ENCODE peak calls at places on chromosomes 16 and 17, in ten cellular contexts. B is tibial nerve; Y is psoas muscle; T is GM06990; F is testis; K is ovary; M is adrenal gland; V is CD8-positive, alpha-beta T cell; E is fibroblast of lung; G is suprapubic skin. P is an unnamed sample. For H3K27me3, the result is how much of the 10 kb centered on the place peaks cover.

GRCh38 chr17:3834811-3835210 is 11.2 kb downstream of the NCBP3 start:
- DNase-seq in Y (no peak), B (no peak), E (no peak), T (no peak), V (no peak), F (no peak), K (no peak), M (no peak), G (no peak), P (no peak)

GRCh38 chr17:6070895-6071511 is 824 bp downstream of the WSCD1 start:
- DNase-seq in E (peak), F (peak), B (no peak), M (peak), K (no peak), T (no peak), V (no peak), G (no peak), Y (no peak), P (no peak)

GRCh38 chr17:66172144-66172543 is 19.8 kb downstream of the CEP112 start:
- DNase-seq in F (no peak), E (no peak), V (no peak), M (no peak), K (no peak), Y (no peak), T (no peak), G (no peak), B (no peak), P (no peak)

GRCh38 chr16:67723151-67723915 is 4.2 kb upstream of the GFOD2 start:
- DNase-seq in K (no peak), E (no peak), B (no peak), G (no peak), T (no peak), M (no peak), V (no peak), Y (no peak), F (no peak), P (no peak)

GRCh38 chr17:80704381-80704819 is 159.8 kb downstream of the RPTOR start:
- DNase-seq in E (peak), K (no peak), F (no peak), V (no peak), G (no peak), B (no peak), Y (no peak), T (no peak), M (no peak), P (no peak)

GRCh38 chr17:59848778-59849177 is 44.0 kb downstream of the TUBD1 start:
- DNase-seq in M (peak), Y (peak), K (peak), F (peak), E (peak), T (peak), B (peak), G (peak), V (peak), P (peak)

GRCh38 chr17:3828151-3828851 is 17.7 kb downstream of the NCBP3 start:
- DNase-seq in B (no peak), V (no peak), Y (no peak), M (peak), T (no peak), E (peak), F (no peak), G (no peak), K (no peak), P (no peak)

GRCh38 chr16:30121741-30122620 is 1.0 kb downstream of the MAPK3 start:
- DNase-seq in F (peak), K (peak), B (peak), E (peak), T (no peak), G (peak), Y (peak), M (peak), V (no peak), P (peak)

GRCh38 chr17:61316633-61317032 is 83.0 kb upstream of the TBX2 start:
- DNase-seq in Y (no peak), M (no peak), T (no peak), F (no peak), V (no peak), E (no peak), B (no peak), K (no peak), G (no peak), P (no peak)

GRCh38 chr16:50566336-50566962 is 18.3 kb downstream of the NKD1 start:
- DNase-seq in G (no peak), Y (no peak), F (no peak), T (no peak), K (no peak), B (no peak), E (no peak), V (no peak), M (no peak), P (no peak)

GRCh38 chr16:72050769-72051464 is 3.4 kb upstream of the HP start:
- DNase-seq in M (no peak), B (peak), G (no peak), F (no peak), Y (peak), E (no peak), V (no peak), K (no peak), T (no peak), P (peak)

GRCh38 chr17:75514299-75515228 is 773 bp downstream of the CASKIN2 start:
- DNase-seq in M (peak), Y (no peak), G (no peak), F (no peak), B (no peak), E (no peak), V (no peak), K (peak), T (no peak), P (peak)

GRCh38 chr16:66572356-66572755 is 6.1 kb downstream of the CMTM1 start:
- DNase-seq in T (no peak), G (no peak), F (no peak), M (no peak), B (no peak), V (no peak), K (no peak), E (no peak), Y (no peak), P (no peak)

GRCh38 chr17:64063766-64064224 is 43.4 kb upstream of the ICAM2 start:
- DNase-seq in E (peak), K (no peak), Y (peak), V (peak), T (peak), F (no peak), M (peak), B (no peak), G (no peak), P (peak)

GRCh38 chr16:51757921-51758479 is 606.9 kb upstream of the SALL1 start:
- DNase-seq in Y (no peak), B (no peak), F (no peak), T (no peak), K (no peak), E (no peak), M (no peak), G (no peak), V (no peak), P (no peak)

GRCh38 chr17:231966-232807 is 50.7 kb upstream of the DOC2B start:
- DNase-seq in K (no peak), E (no peak), B (no peak), G (peak), F (no peak), M (peak), V (no peak), T (no peak), Y (no peak), P (no peak)

GRCh38 chr16:66332599-66332998 is 33.9 kb upstream of the CDH5 start:
- DNase-seq in M (no peak), Y (no peak), T (no peak), F (no peak), K (no peak), G (no peak), B (no peak), V (no peak), E (no peak), P (peak)

GRCh38 chr17:82913304-82914043 is 73.7 kb upstream of the ZNF750 start:
- DNase-seq in V (no peak), B (no peak), K (no peak), E (no peak), F (no peak), Y (peak), T (no peak), M (no peak), G (no peak), P (peak)

GRCh38 chr17:60260540-60260939 is 110.8 kb downstream of the CA4 start:
- DNase-seq in Y (no peak), E (no peak), G (no peak), V (no peak), B (no peak), F (no peak), M (no peak), T (no peak), K (no peak), P (no peak)

GRCh38 chr16:12898556-12898955 is 2.8 kb upstream of the SHISA9 start:
- DNase-seq in G (no peak), F (no peak), Y (no peak), V (no peak), M (no peak), T (no peak), E (no peak), B (no peak), K (no peak), P (no peak)

GRCh38 chr17:36705651-36706436 is 104.5 kb downstream of the MRM1 start:
- DNase-seq in F (peak), G (no peak), E (peak), M (peak), T (no peak), V (peak), B (no peak), K (no peak), Y (peak), P (peak)

GRCh38 chr16:51982715-51983680 is 563.9 kb downstream of the TOX3 start:
- DNase-seq in G (no peak), V (no peak), M (peak), Y (no peak), E (peak), F (peak), T (peak), B (peak), K (no peak), P (no peak)

GRCh38 chr17:74296548-74296936 is 22.5 kb downstream of the DNAI2 start:
- DNase-seq in Y (peak), B (peak), G (no peak), V (no peak), F (peak), M (peak), T (no peak), K (peak), E (peak), P (no peak)

GRCh38 chr16:68752602-68753001 is 15.5 kb downstream of the CDH1 start:
- DNase-seq in V (peak), E (no peak), F (no peak), Y (no peak), G (no peak), K (no peak), M (no peak), B (no peak), T (peak), P (no peak)

GRCh38 chr17:67491678-67492019 is 114.6 kb downstream of the PITPNC1 start:
- DNase-seq in K (no peak), T (no peak), G (no peak), Y (no peak), M (no peak), B (no peak), E (no peak), V (no peak), F (no peak), P (no peak)

GRCh38 chr16:10923650-10924214 is 18.5 kb downstream of the DEXI start:
- DNase-seq in V (no peak), T (no peak), Y (peak), M (peak), K (peak), G (no peak), F (peak), B (no peak), E (no peak), P (peak)

GRCh38 chr17:44792276-44792675 is 33.5 kb downstream of the ADAM11 start:
- DNase-seq in G (peak), B (no peak), Y (no peak), M (no peak), T (no peak), F (no peak), K (no peak), V (no peak), E (peak), P (no peak)

GRCh38 chr17:79154951-79155557 is 80.4 kb downstream of the ENGASE start:
- DNase-seq in T (no peak), E (no peak), B (no peak), V (no peak), K (no peak), G (no peak), Y (no peak), M (no peak), F (no peak), P (peak)
- H3K27me3 ChIP-seq in T (under half), E (under half), B (under half), V (under half), K (under half), G (half or more), Y (under half), M (under half), F (under half), P (under half)

GRCh38 chr17:49932131-49932723 is 36.8 kb upstream of the DLX4 start:
- DNase-seq in T (no peak), Y (no peak), M (no peak), G (no peak), V (no peak), F (no peak), E (no peak), B (no peak), K (no peak), P (peak)
- H3K27me3 ChIP-seq in T (under half), Y (under half), M (under half), G (under half), V (under half), F (under half), E (under half), B (under half), K (under half), P (under half)

GRCh38 chr17:14321476-14321949 is 20.6 kb downstream of the HS3ST3B1 start:
- DNase-seq in M (no peak), T (no peak), Y (no peak), E (peak), B (no peak), V (no peak), F (no peak), G (no peak), K (no peak), P (no peak)

GRCh38 chr17:14320734-14321475 is 20.0 kb downstream of the HS3ST3B1 start:
- DNase-seq in M (no peak), F (no peak), K (no peak), V (no peak), T (no peak), B (no peak), Y (no peak), E (no peak), G (no peak), P (no peak)

GRCh38 chr17:14321980-14322776 is 21.3 kb downstream of the HS3ST3B1 start:
- DNase-seq in K (no peak), V (no peak), Y (no peak), E (no peak), F (no peak), M (no peak), G (no peak), B (no peak), T (no peak), P (no peak)

GRCh38 chr17:14325618-14326167 is 24.8 kb downstream of the HS3ST3B1 start:
- DNase-seq in E (no peak), K (no peak), M (no peak), G (no peak), V (no peak), F (no peak), T (no peak), B (no peak), Y (no peak), P (no peak)

GRCh38 chr17:14323522-14323981 is 22.7 kb downstream of the HS3ST3B1 start:
- DNase-seq in E (no peak), B (no peak), M (no peak), K (no peak), T (no peak), G (no peak), Y (no peak), V (no peak), F (no peak), P (no peak)
- H3K27me3 ChIP-seq in E (under half), B (under half), M (under half), K (under half), T (under half), G (under half), Y (under half), V (under half), F (under half), P (under half)

DNA sequence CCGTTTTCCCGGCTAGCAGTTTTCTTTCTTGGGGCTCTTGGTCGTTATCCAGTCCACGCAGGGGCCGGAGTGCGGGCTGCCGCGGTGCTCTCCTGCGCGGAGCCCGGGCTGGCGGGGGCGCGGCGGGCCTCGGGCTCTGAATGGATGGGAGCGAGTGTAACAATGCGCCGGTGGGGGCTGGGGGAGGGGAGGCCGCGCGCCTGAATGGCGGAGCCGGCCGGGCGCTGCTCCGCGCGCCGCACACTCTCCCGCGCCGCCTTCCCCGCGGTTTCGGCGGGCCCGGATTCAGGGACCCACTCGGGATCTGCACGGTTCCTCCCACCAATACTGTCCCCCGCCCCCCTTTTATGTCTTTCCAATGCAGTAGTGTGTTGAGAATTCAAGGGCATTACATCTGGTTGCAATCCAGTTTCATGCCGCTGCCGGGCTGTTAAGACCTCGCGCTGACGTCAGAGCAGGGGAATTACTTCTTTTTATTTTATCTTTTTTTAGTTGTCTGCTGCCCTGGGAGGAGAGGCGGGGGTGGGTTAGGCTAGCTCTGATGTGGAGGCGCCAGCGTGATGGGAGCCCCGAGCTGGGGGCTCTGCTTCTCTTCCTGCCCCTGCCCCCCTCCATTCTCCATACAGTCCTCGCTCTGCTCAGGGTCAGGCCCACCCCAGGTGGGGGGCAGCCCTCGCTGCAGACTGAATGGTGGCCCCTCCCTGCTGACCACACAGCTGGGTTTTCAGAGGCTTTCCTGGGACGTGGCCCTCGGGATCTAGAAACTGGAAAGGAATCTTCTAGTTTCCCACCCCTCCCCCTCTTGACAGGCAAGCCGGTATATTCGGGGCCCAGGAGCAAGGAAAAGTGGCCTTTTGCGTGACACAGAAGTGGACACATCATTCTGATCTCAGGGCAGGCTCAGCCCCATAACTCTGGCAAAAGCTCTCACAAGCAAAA is 1.7 kb downstream of the RAI1 start:
- DNase-seq in G (peak), M (peak), T (peak), B (peak), F (peak), K (peak), V (peak), Y (peak), E (peak), P (peak)
- H3K27me3 ChIP-seq in G (under half), M (under half), T (under half), B (under half), F (under half), K (under half), V (under half), Y (under half), E (under half), P (under half)

DNA sequence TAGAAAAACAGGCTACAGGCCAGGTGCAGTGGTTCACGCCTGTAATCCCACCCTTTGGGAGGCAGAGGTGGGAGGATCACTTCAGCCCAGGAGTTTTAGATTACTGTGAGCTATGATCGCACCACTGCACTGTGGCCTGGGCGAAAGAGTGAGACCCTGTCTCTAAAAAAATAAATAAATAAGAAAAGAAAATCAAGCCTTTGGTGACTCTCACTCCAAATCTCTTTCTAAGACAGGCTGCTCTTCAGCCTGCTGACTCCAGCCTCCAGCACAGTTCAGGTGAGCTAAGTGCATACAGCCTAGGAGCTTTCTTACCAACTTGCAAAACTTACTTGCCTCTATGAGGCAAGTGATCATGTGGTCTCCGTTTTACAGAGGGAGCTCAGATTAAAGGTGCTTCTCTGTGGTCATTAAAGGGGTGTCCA is 1.1 kb downstream of the ABCC3 start:
- DNase-seq in B (no peak), K (no peak), M (no peak), F (no peak), G (no peak), E (no peak), Y (no peak), T (no peak), V (no peak), P (no peak)
- H3K27me3 ChIP-seq in B (under half), K (under half), M (under half), F (under half), G (under half), E (under half), Y (under half), T (under half), V (under half), P (under half)

DNA sequence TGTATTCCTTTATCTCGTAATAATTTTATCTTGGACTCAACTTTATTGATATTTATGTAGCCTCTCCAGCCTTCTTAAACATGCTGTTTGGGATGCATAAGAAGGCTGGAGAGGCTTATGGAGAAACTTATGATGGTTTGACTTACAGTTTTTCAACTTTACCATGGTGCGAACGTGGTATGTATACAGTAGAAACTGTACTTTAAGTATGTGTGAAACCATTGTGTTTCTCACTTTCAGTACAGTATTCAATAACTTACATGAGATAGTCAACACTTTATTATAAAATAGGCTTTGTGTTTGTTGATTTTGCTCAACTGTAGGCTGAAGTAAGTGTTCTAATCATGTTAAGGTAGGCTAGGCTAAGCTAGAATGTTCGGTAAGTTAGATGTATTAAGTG is 206.8 kb downstream of the SEC14L1 start:
- DNase-seq in B (no peak), F (no peak), E (no peak), Y (no peak), T (no peak), G (no peak), V (no peak), M (no peak), K (no peak), P (no peak)
- H3K27me3 ChIP-seq in B (under half), F (under half), E (under half), Y (under half), T (under half), G (under half), V (under half), M (under half), K (under half), P (under half)

DNA sequence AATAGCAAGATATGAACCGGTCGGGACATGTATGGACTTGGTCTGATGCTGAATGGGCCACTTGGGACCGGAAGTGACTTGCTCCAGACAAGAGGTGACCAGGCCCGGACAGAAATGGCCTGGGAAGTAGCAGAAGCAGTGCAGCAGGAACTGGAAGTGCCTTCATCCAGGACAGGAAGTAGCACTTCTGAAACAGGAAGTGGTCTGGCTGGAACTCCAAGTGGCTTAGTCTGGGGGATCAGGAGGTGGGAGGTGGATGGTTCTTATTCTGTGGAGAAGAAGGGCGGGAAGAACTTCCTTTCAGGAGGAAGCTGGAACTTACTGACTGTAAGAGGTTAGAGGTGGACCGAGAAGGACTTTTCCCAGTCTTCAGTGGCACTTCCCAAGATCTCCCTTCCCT is 5.3 kb downstream of the EFNB3 start:
- DNase-seq in G (no peak), B (no peak), K (no peak), V (no peak), F (no peak), T (no peak), E (no peak), Y (no peak), M (no peak), P (no peak)
- H3K27me3 ChIP-seq in G (half or more), B (under half), K (under half), V (under half), F (under half), T (under half), E (under half), Y (under half), M (under half), P (under half)

DNA sequence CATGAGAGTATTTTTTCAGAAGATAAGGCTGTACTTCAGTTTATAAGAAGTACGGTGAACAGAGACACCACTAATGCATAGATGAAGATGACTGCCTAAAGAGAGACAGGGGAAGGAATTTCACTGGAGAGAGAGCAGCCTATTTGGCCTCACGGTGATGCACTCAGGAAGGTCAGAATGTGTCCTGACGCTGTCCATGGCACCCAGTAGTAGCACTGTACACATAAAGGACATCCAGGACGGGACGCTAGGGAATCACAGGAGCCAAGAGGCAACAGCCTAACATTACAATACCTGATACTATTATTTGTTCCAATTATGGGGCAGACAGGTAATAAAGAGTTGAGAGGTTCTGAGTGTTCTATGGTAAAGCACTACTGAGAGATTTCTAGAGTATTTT is 24.9 kb upstream of the LRRC37A start:
- DNase-seq in V (no peak), T (no peak), M (no peak), K (no peak), F (no peak), G (no peak), B (no peak), E (no peak), Y (no peak), P (no peak)
- H3K27me3 ChIP-seq in V (under half), T (under half), M (under half), K (under half), F (under half), G (under half), B (under half), E (under half), Y (under half), P (under half)